ENCODE peak calls at places on chromosomes 3 and 15, in ten cellular contexts. E is hepatic stellate cell, V is K562, C is skeletal muscle cell, I is hypothalamus, Z is NT2/D1, J is H7, W is endodermal cell, O is NCI-H526 treated with DMSO at 0.1 percent for 48 hours, H is activated T-cell treated with anti-CD3 and anti-CD28 coated beads for 24 hours. K is an unnamed sample.

GRCh38 chr15:45165536-45165935 is 22.2 kb downstream of the SHF start:
- DNase-seq in Z (no peak), H (no peak), O (no peak), E (no peak), V (no peak), I (no peak), J (no peak), W (no peak), C (no peak), K (no peak)

GRCh38 chr15:53910236-53910849 is 67.9 kb upstream of the UNC13C start:
- DNase-seq in I (no peak), H (no peak), C (no peak), Z (no peak), V (no peak), E (no peak), W (no peak), J (no peak), O (no peak), K (no peak)

GRCh38 chr3:141115752-141116541 is 64.8 kb downstream of the SPSB4 start:
- DNase-seq in I (no peak), O (no peak), C (no peak), H (no peak), V (no peak), E (no peak), Z (no peak), W (no peak), J (no peak), K (no peak)

GRCh38 chr15:39419651-39420050 is 161.2 kb upstream of the THBS1 start:
- DNase-seq in E (peak; percentile 29), I (no peak), V (no peak), O (no peak), W (no peak), Z (no peak), H (no peak), J (no peak), C (no peak), K (no peak)

GRCh38 chr3:123372789-123373534 is 75.9 kb downstream of the ADCY5 start:
- DNase-seq in I (no peak), W (peak; percentile 27), H (no peak), V (no peak), O (no peak), C (no peak), Z (no peak), E (no peak), J (no peak), K (no peak)

GRCh38 chr3:6680119-6680806 is 180.7 kb upstream of the GRM7 start:
- DNase-seq in I (no peak), J (no peak), C (no peak), O (no peak), V (no peak), E (no peak), Z (no peak), W (no peak), H (no peak), K (no peak)

GRCh38 chr3:149373235-149374125 is 4.0 kb downstream of the TM4SF1 start:
- DNase-seq in H (no peak), C (peak; percentile 78), J (no peak), V (no peak), W (no peak), E (no peak), I (no peak), O (no peak), Z (no peak), K (no peak)

GRCh38 chr3:131543714-131544113 is 40.9 kb upstream of the MRPL3 start:
- DNase-seq in E (peak; percentile 9), C (peak; percentile 89), W (no peak), Z (no peak), J (no peak), V (no peak), I (no peak), H (no peak), O (no peak), K (no peak)

GRCh38 chr15:67836134-67836455 is 3.8 kb downstream of the RNU6-1 start:
- DNase-seq in I (no peak), E (no peak), H (no peak), Z (no peak), J (peak; percentile 78), V (no peak), O (no peak), C (no peak), W (no peak), K (no peak)

GRCh38 chr3:183892610-183893214 is 8.0 kb upstream of the PARL start:
- DNase-seq in O (no peak), E (no peak), J (no peak), W (no peak), Z (no peak), C (no peak), H (no peak), V (no peak), I (no peak), K (no peak)

GRCh38 chr15:85452436-85452835 is 72.0 kb downstream of the AKAP13 start:
- DNase-seq in Z (no peak), J (no peak), O (no peak), I (no peak), H (no peak), V (no peak), E (no peak), C (no peak), W (no peak), K (no peak)

GRCh38 chr3:154018100-154018696 is 103.0 kb upstream of the ARHGEF26 start:
- DNase-seq in C (no peak), W (peak; percentile 90), H (peak; percentile 1), J (peak; percentile 13), I (no peak), E (peak; percentile 4), Z (peak; percentile 46), V (peak; percentile 37), O (peak; percentile 16), K (no peak)

GRCh38 chr15:40266828-40267304 is 16.0 kb downstream of the ANKRD63 start:
- DNase-seq in W (no peak), C (peak; percentile 72), H (no peak), O (no peak), E (peak; percentile 98), I (no peak), V (peak; percentile 90), Z (no peak), J (peak; percentile 57), K (no peak)

GRCh38 chr3:80355144-80355543 is 587.3 kb upstream of the ROBO1 start:
- DNase-seq in H (no peak), E (no peak), I (no peak), O (no peak), W (no peak), V (no peak), C (no peak), Z (no peak), J (no peak), K (no peak)

GRCh38 chr15:55774113-55774970 is 31.4 kb upstream of the PRTG start:
- DNase-seq in I (no peak), W (peak; percentile 93), J (peak; percentile 70), V (peak; percentile 59), H (peak; percentile 20), C (no peak), E (peak; percentile 33), Z (no peak), O (no peak), K (peak; percentile 4)

GRCh38 chr3:56610669-56611335 is 53.8 kb downstream of the CCDC66 start:
- DNase-seq in Z (no peak), E (no peak), I (no peak), W (no peak), V (no peak), J (no peak), O (no peak), C (no peak), H (no peak), K (no peak)

GRCh38 chr15:63553388-63553791 is 43.8 kb upstream of the FBXL22 start:
- DNase-seq in Z (no peak), I (no peak), W (no peak), E (peak; percentile 61), C (peak; percentile 90), J (no peak), V (no peak), O (peak; percentile 40), H (no peak), K (no peak)

GRCh38 chr3:114428173-114428606 is 134.4 kb downstream of the TIGIT start:
- DNase-seq in Z (no peak), E (no peak), O (no peak), H (no peak), I (no peak), J (no peak), V (no peak), C (no peak), W (no peak), K (no peak)

GRCh38 chr15:69704229-69704628 is 251.6 kb downstream of the RPLP1 start:
- DNase-seq in E (no peak), I (no peak), O (no peak), W (no peak), V (no peak), J (no peak), H (no peak), Z (no peak), C (no peak), K (no peak)

GRCh38 chr3:120145498-120146285 is 51.4 kb upstream of the GSK3B start:
- DNase-seq in Z (no peak), W (no peak), J (no peak), O (no peak), I (no peak), V (no peak), E (no peak), H (peak; percentile 17), C (peak; percentile 20), K (no peak)

GRCh38 chr3:99923873-99924272 is 106.2 kb downstream of the CMSS1 start:
- DNase-seq in I (no peak), W (no peak), H (no peak), E (no peak), Z (no peak), O (no peak), C (no peak), J (no peak), V (no peak), K (no peak)

GRCh38 chr15:89845305-89845893 is 30.7 kb upstream of the ANPEP start:
- DNase-seq in E (peak; percentile 64), O (no peak), V (no peak), C (peak; percentile 61), W (no peak), H (no peak), Z (no peak), I (no peak), J (no peak), K (no peak)

GRCh38 chr3:64595253-64595694 is 92.5 kb downstream of the ADAMTS9 start:
- DNase-seq in I (no peak), C (peak; percentile 100), Z (no peak), O (no peak), J (no peak), W (no peak), V (no peak), E (peak; percentile 5), H (no peak), K (no peak)

GRCh38 chr3:172717493-172718088 is 6.7 kb upstream of the NCEH1 start:
- DNase-seq in Z (no peak), E (no peak), J (no peak), I (no peak), C (no peak), W (no peak), H (no peak), O (no peak), V (no peak), K (peak; percentile 50)

GRCh38 chr15:75232826-75233503 is 25.2 kb upstream of the GOLGA6C start:
- DNase-seq in V (no peak), W (no peak), I (no peak), O (no peak), E (no peak), Z (no peak), C (no peak), J (peak; percentile 36), H (no peak), K (no peak)

GRCh38 chr3:60803812-60804211 is 447.4 kb downstream of the FHIT start:
- DNase-seq in O (no peak), C (no peak), E (no peak), H (no peak), J (no peak), I (no peak), W (no peak), V (no peak), Z (no peak), K (no peak)

GRCh38 chr3:134618473-134618860 is 32.4 kb downstream of the KY start:
- DNase-seq in W (peak; percentile 16), E (no peak), J (no peak), O (no peak), H (no peak), Z (no peak), C (no peak), I (no peak), V (no peak), K (no peak)

GRCh38 chr3:197029511-197030167 is at the start of gene MELTF:
- DNase-seq in V (peak; percentile 96), Z (peak; percentile 35), H (peak; percentile 61), J (peak; percentile 99), O (peak; percentile 63), W (peak; percentile 90), I (no peak), E (peak; percentile 83), C (peak; percentile 33), K (peak; percentile 55)

K was measured in CD4-positive, CD25-positive, alpha-beta regulatory T cell.